ENCODE peak calls at places on chromosomes 5 and 9, in six cellular contexts. R is cardiac muscle cell; B is stimulated activated CD8-positive, alpha-beta memory T cell treated with anti-CD3 and anti-CD28 coated beads, Interleukin-15, amount 100 ng/mL, for 1 hour; I is neural crest cell; C is NCI-H2081; M is GM20000. S is an unnamed sample.

GRCh38 chr5:151900876-151901275 is 23.8 kb downstream of the GLRA1 start:
- DNase-seq in R (no peak), B (no peak), I (no peak), C (no peak), M (no peak), S (no peak)

GRCh38 chr9:110382731-110383130 is 45.1 kb upstream of the TXNDC8 start:
- DNase-seq in R (no peak), B (no peak), I (no peak), C (no peak), M (no peak), S (no peak)

GRCh38 chr5:60992871-60993270 is 47.9 kb downstream of the NDUFAF2 start:
- DNase-seq in R (no peak), B (no peak), I (no peak), C (no peak), M (no peak), S (no peak)

GRCh38 chr5:116572375-116573278 is 2.0 kb downstream of the SEMA6A start:
- DNase-seq in R (no peak), B (no peak), I (peak; percentile 43), C (no peak), M (no peak), S (peak; percentile 59)

GRCh38 chr5:145902421-145902820 is 29.6 kb upstream of the GRXCR2 start:
- DNase-seq in R (no peak), B (no peak), I (no peak), C (no peak), M (no peak), S (no peak)

GRCh38 chr9:97367729-97368128 is 44.2 kb upstream of the TDRD7 start:
- DNase-seq in R (no peak), B (no peak), I (no peak), C (no peak), M (peak; percentile 37), S (no peak)

GRCh38 chr5:36657563-36657995 is 51.2 kb downstream of the SLC1A3 start:
- DNase-seq in R (peak; percentile 99), B (no peak), I (no peak), C (no peak), M (no peak), S (peak; percentile 82)

GRCh38 chr5:170522211-170523128 is 18.6 kb downstream of the KCNIP1 start:
- DNase-seq in R (no peak), B (no peak), I (no peak), C (peak; percentile 55), M (no peak), S (no peak)

GRCh38 chr5:93574041-93574938 is 6.7 kb downstream of the NR2F1-AS1 start:
- DNase-seq in R (no peak), B (no peak), I (no peak), C (no peak), M (no peak), S (no peak)

GRCh38 chr5:81070561-81070960 is 110.4 kb downstream of the RASGRF2 start:
- DNase-seq in R (no peak), B (no peak), I (no peak), C (no peak), M (no peak), S (no peak)

GRCh38 chr9:81759680-81760215 is 70.4 kb upstream of the TLE1 start:
- DNase-seq in R (peak; percentile 90), B (no peak), I (no peak), C (no peak), M (no peak), S (peak; percentile 81)

GRCh38 chr9:89149726-89150125 is 28.9 kb downstream of the SHC3 start:
- DNase-seq in R (peak; percentile 57), B (no peak), I (no peak), C (no peak), M (no peak), S (no peak)

GRCh38 chr5:78162253-78162862 is 132.1 kb downstream of the AP3B1 start:
- DNase-seq in R (peak; percentile 60), B (no peak), I (peak; percentile 16), C (peak; percentile 64), M (peak; percentile 9), S (peak; percentile 47)

GRCh38 chr9:132818588-132818987 is 59.5 kb downstream of the AK8 start:
- DNase-seq in R (no peak), B (no peak), I (no peak), C (no peak), M (no peak), S (no peak)

GRCh38 chr9:8579661-8580060 is 780.1 kb upstream of the DMAC1 start:
- DNase-seq in R (no peak), B (no peak), I (no peak), C (no peak), M (no peak), S (no peak)

GRCh38 chr9:134653259-134654009 is 11.8 kb downstream of the COL5A1 start:
- DNase-seq in R (no peak), B (no peak), I (no peak), C (no peak), M (no peak), S (no peak)

GRCh38 chr5:1640276-1640898 is 116.6 kb upstream of the LPCAT1 start:
- DNase-seq in R (no peak), B (no peak), I (no peak), C (no peak), M (no peak), S (no peak)

GRCh38 chr5:135079760-135080159 is 45.7 kb upstream of the PITX1 start:
- DNase-seq in R (no peak), B (no peak), I (no peak), C (no peak), M (no peak), S (no peak)

GRCh38 chr5:78549043-78549442 is 99.5 kb downstream of the LHFPL2 start:
- DNase-seq in R (peak; percentile 79), B (no peak), I (no peak), C (no peak), M (no peak), S (no peak)

GRCh38 chr5:53431665-53432064 is 48.8 kb upstream of the FST start:
- DNase-seq in R (peak; percentile 36), B (no peak), I (no peak), C (no peak), M (no peak), S (no peak)

GRCh38 chr9:92639124-92639523 is 30.8 kb downstream of the IPPK start:
- DNase-seq in R (no peak), B (no peak), I (no peak), C (no peak), M (no peak), S (no peak)

GRCh38 chr9:111798786-111799185 is 4.0 kb upstream of the SHOC1 start:
- DNase-seq in R (peak; percentile 25), B (no peak), I (no peak), C (no peak), M (no peak), S (no peak)

GRCh38 chr9:89177401-89178161 is 1.0 kb downstream of the SHC3 start:
- DNase-seq in R (peak; percentile 39), B (no peak), I (peak; percentile 23), C (no peak), M (no peak), S (no peak)

GRCh38 chr5:93874491-93874890 is 133.1 kb upstream of the POU5F2 start:
- DNase-seq in R (peak; percentile 8), B (no peak), I (no peak), C (no peak), M (no peak), S (no peak)

GRCh38 chr5:35863159-35863558 is 6.5 kb downstream of the IL7R start:
- DNase-seq in R (no peak), B (no peak), I (no peak), C (no peak), M (no peak), S (no peak)

GRCh38 chr9:19493174-19493811 is 84.5 kb downstream of the ACER2 start:
- DNase-seq in R (peak; percentile 94), B (peak; percentile 11), I (peak; percentile 62), C (peak; percentile 87), M (peak; percentile 60), S (peak; percentile 76)

GRCh38 chr5:123422433-123423277 is 548 bp downstream of the CEP120 start:
- DNase-seq in R (peak; percentile 33), B (no peak), I (no peak), C (peak; percentile 34), M (peak; percentile 38), S (peak; percentile 20)

GRCh38 chr5:65861830-65862241 is 64.5 kb upstream of the ERBIN start:
- DNase-seq in R (peak; percentile 81), B (no peak), I (no peak), C (no peak), M (no peak), S (no peak)

GRCh38 chr9:82777366-82777765 is 285.6 kb downstream of the RASEF start:
- DNase-seq in R (no peak), B (no peak), I (no peak), C (no peak), M (no peak), S (no peak)

GRCh38 chr5:59483971-59484472 is 409.5 kb downstream of the PDE4D start:
- DNase-seq in R (no peak), B (no peak), I (no peak), C (no peak), M (no peak), S (no peak)

GRCh38 chr5:148558892-148559291 is 95.4 kb downstream of the HTR4 start:
- DNase-seq in R (no peak), B (no peak), I (no peak), C (no peak), M (no peak), S (no peak)

GRCh38 chr9:137280478-137281344 is 3.2 kb downstream of the TOR4A start:
- DNase-seq in R (peak; percentile 52), B (no peak), I (peak; percentile 42), C (no peak), M (peak; percentile 87), S (peak; percentile 67)

GRCh38 chr5:26719824-26720223 is 318.6 kb downstream of the CDH9 start:
- DNase-seq in R (no peak), B (no peak), I (no peak), C (no peak), M (no peak), S (no peak)

GRCh38 chr5:74240783-74241750 is 399.5 kb downstream of the ENC1 start:
- DNase-seq in R (peak; percentile 18), B (no peak), I (no peak), C (no peak), M (no peak), S (peak; percentile 39)